ENCODE peak calls at places on chromosomes 11 and 22, in four cellular contexts. U is K562, D is ovary, C is A549. V is an unnamed sample.

GRCh38 chr11:71461696-71462095 is 8.7 kb downstream of the NADSYN1 start:
- DNase-seq in U (no peak), D (no peak), C (no peak), V (no peak)

GRCh38 chr11:65927904-65928397 is 8.7 kb downstream of the DRAP1 start:
- DNase-seq in U (peak; percentile 64), D (no peak), C (no peak), V (no peak)

GRCh38 chr11:92457250-92457649 is 232.6 kb downstream of the FAT3 start:
- DNase-seq in U (no peak), D (no peak), C (no peak), V (no peak)

GRCh38 chr11:64529559-64530520 is 61.2 kb upstream of the SLC22A12 start:
- DNase-seq in U (no peak), D (no peak), C (no peak), V (no peak)

GRCh38 chr11:8807544-8808225 is 103.3 kb upstream of the AKIP1 start:
- DNase-seq in U (no peak), D (peak; percentile 68), C (no peak), V (peak; percentile 82)

GRCh38 chr11:58067685-58068084 is 36.9 kb downstream of the OR6Q1 start:
- DNase-seq in U (no peak), D (no peak), C (no peak), V (no peak)

GRCh38 chr11:46170797-46171196 is 49.5 kb upstream of the PHF21A start:
- DNase-seq in U (no peak), D (no peak), C (no peak), V (no peak)

GRCh38 chr11:8610532-8611116 is 16.6 kb upstream of the STK33 start:
- DNase-seq in U (no peak), D (no peak), C (no peak), V (no peak)

GRCh38 chr22:50508897-50509296 is 873 bp downstream of the NCAPH2 start:
- DNase-seq in U (no peak), D (no peak), C (no peak), V (no peak)

GRCh38 chr22:46758867-46759290 is 3.6 kb upstream of the TBC1D22A start:
- DNase-seq in U (peak; percentile 23), D (no peak), C (peak; percentile 38), V (no peak)

GRCh38 chr11:3833461-3833860 is 7.3 kb downstream of the RHOG start:
- DNase-seq in U (no peak), D (no peak), C (no peak), V (no peak)

GRCh38 chr11:88188251-88189030 is 13.2 kb upstream of the RAB38 start:
- DNase-seq in U (peak; percentile 11), D (no peak), C (no peak), V (no peak)

GRCh38 chr11:126479178-126479930 is 123.9 kb downstream of the ST3GAL4 start:
- DNase-seq in U (no peak), D (no peak), C (no peak), V (no peak)

GRCh38 chr11:121521145-121522042 is 68.6 kb upstream of the SORL1-AS1 start:
- DNase-seq in U (no peak), D (no peak), C (no peak), V (no peak)

GRCh38 chr11:67117176-67117575 is 1.9 kb upstream of the KDM2A start:
- DNase-seq in U (no peak), D (no peak), C (no peak), V (no peak)

GRCh38 chr11:67310246-67311050 is 7.1 kb downstream of the SSH3 start:
- DNase-seq in U (no peak), D (no peak), C (no peak), V (no peak)

GRCh38 chr11:123438191-123438627 is 8.1 kb downstream of the GRAMD1B start:
- DNase-seq in U (no peak), D (no peak), C (no peak), V (no peak)

GRCh38 chr11:130781906-130782305 is 134.4 kb downstream of the SNX19 start:
- DNase-seq in U (no peak), D (no peak), C (peak; percentile 9), V (no peak)

GRCh38 chr11:123083623-123084029 is 21.7 kb upstream of the HSPA8 start:
- DNase-seq in U (peak; percentile 66), D (peak; percentile 78), C (peak; percentile 51), V (peak; percentile 94)

GRCh38 chr11:118618991-118619375 is 11.6 kb downstream of the PHLDB1 start:
- DNase-seq in U (no peak), D (peak; percentile 61), C (no peak), V (peak; percentile 82)

GRCh38 chr11:97883086-97883485 is 1137.7 kb upstream of the CNTN5 start:
- DNase-seq in U (no peak), D (no peak), C (no peak), V (no peak)

GRCh38 chr11:1437500-1437899 is 47.8 kb downstream of the BRSK2 start:
- DNase-seq in U (peak; percentile 59), D (peak; percentile 78), C (no peak), V (no peak)

DNA sequence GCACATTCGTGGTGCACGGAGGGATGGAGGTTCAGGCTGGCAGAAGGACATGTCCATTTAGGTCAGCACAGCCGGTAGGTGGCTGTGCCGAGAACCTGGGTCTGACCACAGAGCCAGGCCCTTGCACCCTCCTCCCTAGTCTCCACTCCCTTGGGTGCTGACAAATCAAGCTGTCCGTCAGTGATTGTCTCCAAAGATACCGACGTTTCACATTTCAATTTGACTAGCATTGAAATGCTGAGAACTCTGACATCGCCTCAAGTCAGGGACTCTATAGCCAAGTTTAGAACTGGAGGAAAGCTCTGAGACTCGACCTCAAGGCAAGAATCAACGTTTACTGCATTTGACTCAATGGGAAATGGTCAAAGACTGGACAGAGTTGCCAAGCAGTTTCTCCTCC is 1321.1 kb downstream of the TBC1D22A start:
- DNase-seq in U (no peak), D (no peak), C (no peak), V (peak; percentile 27)
- H3K4me3 ChIP-seq in U (no peak overlapping the region), D (no peak overlapping the region), C (no peak overlapping the region), V (no peak overlapping the region)

GRCh38 chr11:11409224-11409623 is 56.2 kb upstream of the CSNK2A3 start:
- DNase-seq in U (no peak), D (no peak), C (no peak), V (no peak)

GRCh38 chr11:11406652-11407051 is 53.6 kb upstream of the CSNK2A3 start:
- DNase-seq in U (no peak), D (no peak), C (no peak), V (no peak)

GRCh38 chr11:11407738-11408084 is 54.7 kb upstream of the CSNK2A3 start:
- DNase-seq in U (no peak), D (no peak), C (no peak), V (no peak)

GRCh38 chr11:11408436-11409221 is 55.6 kb upstream of the CSNK2A3 start:
- DNase-seq in U (no peak), D (peak; percentile 54), C (no peak), V (no peak)

GRCh38 chr11:11407065-11407737 is 54.2 kb upstream of the CSNK2A3 start:
- DNase-seq in U (no peak), D (peak; percentile 50), C (no peak), V (peak; percentile 80)
- TF ChIP-seq EP300 in U (no peak), D (no peak), C (no peak), V (peak; percentile 77)

DNA sequence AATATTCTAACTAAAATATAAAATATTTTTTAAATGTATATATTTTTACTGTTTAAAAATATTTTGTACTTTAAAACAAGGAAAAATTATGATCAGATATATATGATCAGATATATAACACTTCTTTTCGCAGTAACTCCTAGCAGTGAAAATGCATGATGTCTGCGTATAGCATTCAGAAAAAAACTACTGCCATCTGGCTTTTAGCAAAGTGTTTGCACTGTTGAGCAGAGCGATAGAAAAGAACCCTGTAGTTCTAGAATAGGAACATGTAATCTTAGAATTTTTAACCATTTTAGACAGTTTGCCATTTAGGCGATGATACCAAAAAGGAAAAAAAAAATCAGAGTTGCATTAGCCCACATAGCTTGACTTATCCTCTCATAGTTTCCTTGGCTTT is 370.4 kb upstream of the ANO3 start:
- DNase-seq in U (no peak), D (no peak), C (no peak), V (no peak)
- TF ChIP-seq CTCF in U (no peak), D (no peak), C (no peak), V (no peak)

DNA sequence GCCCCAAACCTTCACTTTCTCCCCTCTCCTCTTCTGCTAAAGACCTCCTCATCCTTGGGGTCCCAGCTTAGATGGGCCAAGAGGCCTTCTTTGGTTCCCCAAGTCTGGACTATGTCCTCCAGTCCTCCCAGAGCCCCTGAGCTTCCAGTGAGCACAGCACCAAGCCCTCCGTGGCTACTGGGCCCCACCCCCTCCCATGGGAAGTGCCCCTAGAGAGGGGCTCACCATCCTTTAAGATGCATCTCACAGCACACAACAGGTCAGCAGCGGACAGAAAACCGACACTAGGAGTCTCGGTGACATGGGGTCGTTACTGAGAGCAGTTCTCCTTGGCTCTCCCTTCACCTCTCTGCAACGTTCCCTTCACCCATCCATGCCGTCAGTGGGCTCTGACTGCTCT is 2.7 kb downstream of the LRRC32 start:
- DNase-seq in U (no peak), D (peak; percentile 32), C (no peak), V (peak; percentile 33)
- H3K4me3 ChIP-seq in U (no peak overlapping the region), D (no peak overlapping the region), C (no peak overlapping the region), V (peak overlapping the region; percentile 15)